ENCODE peak calls at places on chromosomes 16 and 17, in nine cellular contexts. One of them, this sample, is unnamed. For H3K4me1, the result is how much of the 10 kb centered on the place peaks cover.

GRCh38 chr16:80570106-80570478 is 29.3 kb downstream of the DYNLRB2 start:
- DNase-seq in aorta: no peak
- DNase-seq in stomach: no peak
- DNase-seq in thoracic aorta: no peak
- DNase-seq in upper lobe of right lung: no peak
- DNase-seq in GM23248: no peak
- DNase-seq in A549: peak
- DNase-seq in heart right ventricle: no peak
- DNase-seq in astrocyte: peak
- DNase-seq in this sample: no peak

GRCh38 chr17:9557356-9557755 is 18.3 kb downstream of the STX8 start:
- DNase-seq in aorta: no peak
- DNase-seq in stomach: no peak
- DNase-seq in thoracic aorta: no peak
- DNase-seq in upper lobe of right lung: no peak
- DNase-seq in GM23248: no peak
- DNase-seq in A549: no peak
- DNase-seq in heart right ventricle: no peak
- DNase-seq in astrocyte: no peak
- DNase-seq in this sample: no peak

GRCh38 chr17:49783051-49783715 is 5.3 kb upstream of the KAT7 start:
- DNase-seq in aorta: peak
- DNase-seq in stomach: no peak
- DNase-seq in thoracic aorta: no peak
- DNase-seq in upper lobe of right lung: no peak
- DNase-seq in GM23248: no peak
- DNase-seq in A549: no peak
- DNase-seq in heart right ventricle: peak
- DNase-seq in astrocyte: no peak
- DNase-seq in this sample: no peak

GRCh38 chr17:869067-869466 is 86.9 kb downstream of the MRM3 start:
- DNase-seq in aorta: peak
- DNase-seq in stomach: peak
- DNase-seq in thoracic aorta: peak
- DNase-seq in upper lobe of right lung: no peak
- DNase-seq in GM23248: peak
- DNase-seq in A549: no peak
- DNase-seq in heart right ventricle: peak
- DNase-seq in astrocyte: peak
- DNase-seq in this sample: no peak

GRCh38 chr17:42409467-42410351 is 13.3 kb downstream of the CAVIN1 start:
- DNase-seq in aorta: peak
- DNase-seq in stomach: peak
- DNase-seq in thoracic aorta: peak
- DNase-seq in upper lobe of right lung: peak
- DNase-seq in GM23248: peak
- DNase-seq in A549: peak
- DNase-seq in heart right ventricle: peak
- DNase-seq in astrocyte: peak
- DNase-seq in this sample: no peak

GRCh38 chr17:19250421-19251141 is 13.4 kb downstream of the EPN2 start:
- DNase-seq in aorta: peak
- DNase-seq in stomach: no peak
- DNase-seq in thoracic aorta: no peak
- DNase-seq in upper lobe of right lung: no peak
- DNase-seq in GM23248: peak
- DNase-seq in A549: no peak
- DNase-seq in heart right ventricle: peak
- DNase-seq in astrocyte: no peak
- DNase-seq in this sample: no peak

GRCh38 chr16:10156111-10156510 is 26.1 kb downstream of the GRIN2A start:
- DNase-seq in aorta: no peak
- DNase-seq in stomach: no peak
- DNase-seq in thoracic aorta: no peak
- DNase-seq in upper lobe of right lung: no peak
- DNase-seq in GM23248: no peak
- DNase-seq in A549: no peak
- DNase-seq in heart right ventricle: no peak
- DNase-seq in astrocyte: peak
- DNase-seq in this sample: no peak

GRCh38 chr16:79278506-79278905 is 322.0 kb downstream of the MAF start:
- DNase-seq in aorta: no peak
- DNase-seq in stomach: no peak
- DNase-seq in thoracic aorta: no peak
- DNase-seq in upper lobe of right lung: no peak
- DNase-seq in GM23248: no peak
- DNase-seq in A549: no peak
- DNase-seq in heart right ventricle: no peak
- DNase-seq in astrocyte: no peak
- DNase-seq in this sample: peak

GRCh38 chr17:32007463-32008298 is 498 bp downstream of the LRRC37B start:
- DNase-seq in aorta: peak
- DNase-seq in stomach: no peak
- DNase-seq in thoracic aorta: no peak
- DNase-seq in upper lobe of right lung: peak
- DNase-seq in GM23248: peak
- DNase-seq in A549: peak
- DNase-seq in heart right ventricle: no peak
- DNase-seq in astrocyte: peak
- DNase-seq in this sample: peak

GRCh38 chr16:87960851-87961250 is 9.6 kb downstream of the BANP start:
- DNase-seq in aorta: no peak
- DNase-seq in stomach: no peak
- DNase-seq in thoracic aorta: no peak
- DNase-seq in upper lobe of right lung: no peak
- DNase-seq in GM23248: no peak
- DNase-seq in A549: no peak
- DNase-seq in heart right ventricle: no peak
- DNase-seq in astrocyte: no peak
- DNase-seq in this sample: no peak

GRCh38 chr16:87965973-87966667 is 14.9 kb downstream of the BANP start:
- DNase-seq in aorta: peak
- DNase-seq in stomach: no peak
- DNase-seq in thoracic aorta: no peak
- DNase-seq in upper lobe of right lung: no peak
- DNase-seq in GM23248: peak
- DNase-seq in A549: no peak
- DNase-seq in heart right ventricle: no peak
- DNase-seq in astrocyte: peak
- DNase-seq in this sample: no peak

GRCh38 chr16:87964049-87964448 is 12.8 kb downstream of the BANP start:
- DNase-seq in aorta: no peak
- DNase-seq in stomach: no peak
- DNase-seq in thoracic aorta: no peak
- DNase-seq in upper lobe of right lung: no peak
- DNase-seq in GM23248: peak
- DNase-seq in A549: no peak
- DNase-seq in heart right ventricle: no peak
- DNase-seq in astrocyte: peak
- DNase-seq in this sample: no peak

GRCh38 chr16:87965417-87965816 is 14.2 kb downstream of the BANP start:
- DNase-seq in aorta: peak
- DNase-seq in stomach: no peak
- DNase-seq in thoracic aorta: no peak
- DNase-seq in upper lobe of right lung: no peak
- DNase-seq in GM23248: no peak
- DNase-seq in A549: no peak
- DNase-seq in heart right ventricle: no peak
- DNase-seq in astrocyte: no peak
- DNase-seq in this sample: no peak

DNA sequence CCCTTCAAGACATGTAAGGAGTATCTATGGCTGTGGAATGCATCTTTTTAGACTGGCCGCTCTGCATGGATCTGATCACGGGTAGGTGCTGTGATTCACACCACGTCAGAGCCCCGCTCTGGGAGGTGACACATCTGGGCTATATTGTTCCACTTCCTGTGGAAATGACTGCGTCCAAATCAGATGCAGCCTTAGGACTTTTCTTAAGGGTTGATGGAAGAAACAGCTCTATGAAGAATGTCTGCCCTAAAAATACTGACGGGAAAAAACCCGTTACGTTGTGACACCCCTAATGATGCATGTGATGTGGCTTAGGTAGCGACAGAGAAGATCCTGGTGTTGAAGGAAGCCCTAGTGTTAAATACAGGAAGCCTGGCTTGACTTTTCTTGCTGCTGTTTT is 12.2 kb downstream of the BANP start:
- DNase-seq in aorta: no peak
- DNase-seq in stomach: no peak
- DNase-seq in thoracic aorta: no peak
- DNase-seq in upper lobe of right lung: no peak
- DNase-seq in GM23248: peak
- DNase-seq in A549: no peak
- DNase-seq in heart right ventricle: no peak
- DNase-seq in astrocyte: peak
- DNase-seq in this sample: no peak
- H3K4me1 ChIP-seq in aorta: under half
- H3K4me1 ChIP-seq in stomach: under half
- H3K4me1 ChIP-seq in thoracic aorta: under half
- H3K4me1 ChIP-seq in upper lobe of right lung: under half
- H3K4me1 ChIP-seq in GM23248: under half
- H3K4me1 ChIP-seq in A549: under half
- H3K4me1 ChIP-seq in heart right ventricle: half or more
- H3K4me1 ChIP-seq in astrocyte: under half
- H3K4me1 ChIP-seq in this sample: under half

DNA sequence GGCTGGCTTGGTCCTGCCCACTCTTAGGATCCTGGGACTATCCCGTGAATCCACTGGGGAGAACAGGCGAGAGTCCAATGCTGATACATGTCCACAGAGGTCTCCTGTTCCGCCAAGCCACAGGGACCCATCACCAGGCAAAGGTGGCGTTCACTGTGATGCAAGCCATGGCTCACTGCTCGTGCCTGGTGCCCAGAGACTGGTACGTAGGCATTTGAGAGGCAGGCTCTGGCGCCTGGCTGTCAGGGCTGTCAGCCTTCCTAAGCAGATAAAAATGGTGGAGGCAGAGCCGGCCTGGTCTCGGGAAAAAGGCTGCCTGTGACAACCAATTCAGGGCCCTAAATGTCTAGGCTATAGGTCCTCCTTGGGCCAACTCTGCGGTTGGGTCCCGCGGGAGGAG is 2329.0 kb downstream of the TP53TG3F start:
- DNase-seq in aorta: no peak
- DNase-seq in stomach: no peak
- DNase-seq in thoracic aorta: no peak
- DNase-seq in upper lobe of right lung: no peak
- DNase-seq in GM23248: no peak
- DNase-seq in A549: no peak
- DNase-seq in heart right ventricle: no peak
- DNase-seq in astrocyte: no peak
- DNase-seq in this sample: no peak
- H3K4me3 ChIP-seq in aorta: no peak
- H3K4me3 ChIP-seq in stomach: no peak
- H3K4me3 ChIP-seq in thoracic aorta: no peak
- H3K4me3 ChIP-seq in upper lobe of right lung: no peak
- H3K4me3 ChIP-seq in GM23248: no peak
- H3K4me3 ChIP-seq in A549: no peak
- H3K4me3 ChIP-seq in heart right ventricle: no peak
- H3K4me3 ChIP-seq in astrocyte: no peak
- H3K4me3 ChIP-seq in this sample: no peak

DNA sequence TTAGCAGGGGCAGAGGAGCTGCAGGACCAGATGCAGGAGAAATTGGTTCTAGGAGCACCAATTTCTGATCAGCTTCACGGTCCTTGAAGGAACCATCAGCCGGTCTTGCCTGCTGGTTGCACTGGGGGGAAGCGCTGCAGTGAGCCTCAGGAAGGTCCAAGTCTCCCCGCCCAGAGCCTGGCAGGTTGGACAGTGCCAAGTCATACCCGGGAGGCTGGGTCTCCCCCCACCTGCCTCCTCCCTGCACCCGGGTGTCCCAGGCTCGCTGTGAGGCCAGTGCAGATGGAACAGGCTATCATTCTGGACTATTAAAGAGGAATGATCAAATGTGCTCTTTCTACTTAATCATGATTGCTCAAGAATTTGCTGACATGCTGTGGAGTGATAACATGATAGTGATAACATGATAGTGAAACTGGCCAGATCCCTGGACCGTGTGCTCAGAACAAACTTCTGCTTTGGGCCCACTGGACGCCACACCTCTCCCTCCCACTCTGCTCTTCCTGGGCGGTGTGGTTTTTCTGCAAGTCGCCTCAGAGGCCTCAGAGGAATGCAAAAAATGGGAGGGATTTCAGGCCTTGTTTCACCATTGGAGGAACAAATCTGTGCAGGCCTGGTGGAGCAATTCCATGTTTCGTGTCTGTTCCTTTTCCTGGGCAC is 236.0 kb downstream of the IRF8 start:
- DNase-seq in aorta: no peak
- DNase-seq in stomach: no peak
- DNase-seq in thoracic aorta: no peak
- DNase-seq in upper lobe of right lung: no peak
- DNase-seq in GM23248: peak
- DNase-seq in A549: no peak
- DNase-seq in heart right ventricle: no peak
- DNase-seq in astrocyte: peak
- DNase-seq in this sample: no peak
- H3K4me1 ChIP-seq in aorta: under half
- H3K4me1 ChIP-seq in stomach: under half
- H3K4me1 ChIP-seq in thoracic aorta: under half
- H3K4me1 ChIP-seq in upper lobe of right lung: under half
- H3K4me1 ChIP-seq in GM23248: under half
- H3K4me1 ChIP-seq in A549: under half
- H3K4me1 ChIP-seq in heart right ventricle: under half
- H3K4me1 ChIP-seq in astrocyte: under half
- H3K4me1 ChIP-seq in this sample: under half

GRCh38 chr16:75004460-75004859 is 5.6 kb downstream of the ZNRF1 start:
- DNase-seq in aorta: no peak
- DNase-seq in stomach: no peak
- DNase-seq in thoracic aorta: no peak
- DNase-seq in upper lobe of right lung: no peak
- DNase-seq in GM23248: no peak
- DNase-seq in A549: no peak
- DNase-seq in heart right ventricle: no peak
- DNase-seq in astrocyte: no peak
- DNase-seq in this sample: no peak

GRCh38 chr16:75007443-75007842 is 8.6 kb downstream of the ZNRF1 start:
- DNase-seq in aorta: no peak
- DNase-seq in stomach: no peak
- DNase-seq in thoracic aorta: no peak
- DNase-seq in upper lobe of right lung: no peak
- DNase-seq in GM23248: no peak
- DNase-seq in A549: no peak
- DNase-seq in heart right ventricle: no peak
- DNase-seq in astrocyte: no peak
- DNase-seq in this sample: no peak

GRCh38 chr16:75002474-75002873 is 3.6 kb downstream of the ZNRF1 start:
- DNase-seq in aorta: no peak
- DNase-seq in stomach: no peak
- DNase-seq in thoracic aorta: no peak
- DNase-seq in upper lobe of right lung: no peak
- DNase-seq in GM23248: no peak
- DNase-seq in A549: no peak
- DNase-seq in heart right ventricle: no peak
- DNase-seq in astrocyte: no peak
- DNase-seq in this sample: no peak

GRCh38 chr16:75003931-75004330 is 5.1 kb downstream of the ZNRF1 start:
- DNase-seq in aorta: no peak
- DNase-seq in stomach: no peak
- DNase-seq in thoracic aorta: no peak
- DNase-seq in upper lobe of right lung: no peak
- DNase-seq in GM23248: no peak
- DNase-seq in A549: no peak
- DNase-seq in heart right ventricle: no peak
- DNase-seq in astrocyte: no peak
- DNase-seq in this sample: no peak

GRCh38 chr16:75005697-75006096 is 6.9 kb downstream of the ZNRF1 start:
- DNase-seq in aorta: no peak
- DNase-seq in stomach: no peak
- DNase-seq in thoracic aorta: no peak
- DNase-seq in upper lobe of right lung: no peak
- DNase-seq in GM23248: no peak
- DNase-seq in A549: no peak
- DNase-seq in heart right ventricle: no peak
- DNase-seq in astrocyte: no peak
- DNase-seq in this sample: no peak
- H3K4me3 ChIP-seq in aorta: no peak
- H3K4me3 ChIP-seq in stomach: no peak
- H3K4me3 ChIP-seq in thoracic aorta: no peak
- H3K4me3 ChIP-seq in upper lobe of right lung: no peak
- H3K4me3 ChIP-seq in GM23248: no peak
- H3K4me3 ChIP-seq in A549: no peak
- H3K4me3 ChIP-seq in heart right ventricle: no peak
- H3K4me3 ChIP-seq in astrocyte: no peak
- H3K4me3 ChIP-seq in this sample: no peak